ENCODE peak calls at places on chromosome 13, in nine cellular contexts. One of them, this sample, is unnamed. For H3K4me1 and H3K36me3, the result is how much of the 10 kb centered on the place peaks cover.

GRCh38 chr13:21022694-21023325 is 38.6 kb downstream of the LATS2 start:
- DNase-seq in pancreas: no peak
- DNase-seq in neural progenitor cell: peak
- DNase-seq in sigmoid colon: peak
- DNase-seq in PC-3: no peak
- DNase-seq in left ventricle myocardium inferior: no peak
- DNase-seq in left lung: no peak
- DNase-seq in RWPE2: no peak
- DNase-seq in CD8-positive, alpha-beta T cell: no peak
- DNase-seq in this sample: no peak

GRCh38 chr13:31361673-31362072 is 161.9 kb downstream of the B3GLCT start:
- DNase-seq in pancreas: no peak
- DNase-seq in neural progenitor cell: no peak
- DNase-seq in sigmoid colon: no peak
- DNase-seq in PC-3: no peak
- DNase-seq in left ventricle myocardium inferior: no peak
- DNase-seq in left lung: no peak
- DNase-seq in RWPE2: no peak
- DNase-seq in CD8-positive, alpha-beta T cell: no peak
- DNase-seq in this sample: no peak

GRCh38 chr13:34085199-34085598 is 267.2 kb downstream of the RFC3 start:
- DNase-seq in pancreas: no peak
- DNase-seq in neural progenitor cell: no peak
- DNase-seq in sigmoid colon: no peak
- DNase-seq in PC-3: no peak
- DNase-seq in left ventricle myocardium inferior: no peak
- DNase-seq in left lung: no peak
- DNase-seq in RWPE2: no peak
- DNase-seq in CD8-positive, alpha-beta T cell: no peak
- DNase-seq in this sample: no peak

GRCh38 chr13:56558698-56559320 is 581.9 kb upstream of the PRR20A start:
- DNase-seq in pancreas: no peak
- DNase-seq in neural progenitor cell: no peak
- DNase-seq in sigmoid colon: no peak
- DNase-seq in PC-3: peak
- DNase-seq in left ventricle myocardium inferior: no peak
- DNase-seq in left lung: no peak
- DNase-seq in RWPE2: no peak
- DNase-seq in CD8-positive, alpha-beta T cell: no peak
- DNase-seq in this sample: no peak

GRCh38 chr13:113845723-113846638 is 17.9 kb downstream of the GAS6 start:
- DNase-seq in pancreas: no peak
- DNase-seq in neural progenitor cell: no peak
- DNase-seq in sigmoid colon: no peak
- DNase-seq in PC-3: no peak
- DNase-seq in left ventricle myocardium inferior: no peak
- DNase-seq in left lung: no peak
- DNase-seq in RWPE2: peak
- DNase-seq in CD8-positive, alpha-beta T cell: no peak
- DNase-seq in this sample: no peak

GRCh38 chr13:33279898-33280549 is 5.5 kb downstream of the STARD13 start:
- DNase-seq in pancreas: no peak
- DNase-seq in neural progenitor cell: no peak
- DNase-seq in sigmoid colon: no peak
- DNase-seq in PC-3: peak
- DNase-seq in left ventricle myocardium inferior: no peak
- DNase-seq in left lung: no peak
- DNase-seq in RWPE2: peak
- DNase-seq in CD8-positive, alpha-beta T cell: no peak
- DNase-seq in this sample: no peak

GRCh38 chr13:51180853-51181511 is 41.2 kb upstream of the FAM124A start:
- DNase-seq in pancreas: no peak
- DNase-seq in neural progenitor cell: no peak
- DNase-seq in sigmoid colon: no peak
- DNase-seq in PC-3: no peak
- DNase-seq in left ventricle myocardium inferior: no peak
- DNase-seq in left lung: no peak
- DNase-seq in RWPE2: no peak
- DNase-seq in CD8-positive, alpha-beta T cell: no peak
- DNase-seq in this sample: no peak

GRCh38 chr13:95784161-95784880 is 107.4 kb downstream of the DNAJC3 start:
- DNase-seq in pancreas: no peak
- DNase-seq in neural progenitor cell: no peak
- DNase-seq in sigmoid colon: no peak
- DNase-seq in PC-3: peak
- DNase-seq in left ventricle myocardium inferior: no peak
- DNase-seq in left lung: no peak
- DNase-seq in RWPE2: no peak
- DNase-seq in CD8-positive, alpha-beta T cell: no peak
- DNase-seq in this sample: no peak

GRCh38 chr13:103799028-103799427 is 732.8 kb upstream of the SLC10A2 start:
- DNase-seq in pancreas: no peak
- DNase-seq in neural progenitor cell: no peak
- DNase-seq in sigmoid colon: no peak
- DNase-seq in PC-3: peak
- DNase-seq in left ventricle myocardium inferior: no peak
- DNase-seq in left lung: no peak
- DNase-seq in RWPE2: no peak
- DNase-seq in CD8-positive, alpha-beta T cell: no peak
- DNase-seq in this sample: no peak

GRCh38 chr13:45374917-45375316 is 33.9 kb upstream of the TPT1 start:
- DNase-seq in pancreas: no peak
- DNase-seq in neural progenitor cell: no peak
- DNase-seq in sigmoid colon: no peak
- DNase-seq in PC-3: no peak
- DNase-seq in left ventricle myocardium inferior: no peak
- DNase-seq in left lung: no peak
- DNase-seq in RWPE2: no peak
- DNase-seq in CD8-positive, alpha-beta T cell: no peak
- DNase-seq in this sample: no peak

GRCh38 chr13:111467111-111467890 is 146.9 kb downstream of the TEX29 start:
- DNase-seq in pancreas: no peak
- DNase-seq in neural progenitor cell: no peak
- DNase-seq in sigmoid colon: no peak
- DNase-seq in PC-3: no peak
- DNase-seq in left ventricle myocardium inferior: no peak
- DNase-seq in left lung: no peak
- DNase-seq in RWPE2: no peak
- DNase-seq in CD8-positive, alpha-beta T cell: no peak
- DNase-seq in this sample: peak

GRCh38 chr13:45370922-45371406 is 30.0 kb upstream of the TPT1 start:
- DNase-seq in pancreas: peak
- DNase-seq in neural progenitor cell: peak
- DNase-seq in sigmoid colon: peak
- DNase-seq in PC-3: peak
- DNase-seq in left ventricle myocardium inferior: peak
- DNase-seq in left lung: peak
- DNase-seq in RWPE2: no peak
- DNase-seq in CD8-positive, alpha-beta T cell: peak
- DNase-seq in this sample: peak

GRCh38 chr13:29569253-29570057 is 26.0 kb downstream of the SLC7A1 start:
- DNase-seq in pancreas: peak
- DNase-seq in neural progenitor cell: no peak
- DNase-seq in sigmoid colon: no peak
- DNase-seq in PC-3: no peak
- DNase-seq in left ventricle myocardium inferior: no peak
- DNase-seq in left lung: no peak
- DNase-seq in RWPE2: no peak
- DNase-seq in CD8-positive, alpha-beta T cell: no peak
- DNase-seq in this sample: no peak

GRCh38 chr13:74132768-74133656 is 1.2 kb downstream of the KLF12 start:
- DNase-seq in pancreas: peak
- DNase-seq in neural progenitor cell: peak
- DNase-seq in sigmoid colon: peak
- DNase-seq in PC-3: no peak
- DNase-seq in left ventricle myocardium inferior: peak
- DNase-seq in left lung: peak
- DNase-seq in RWPE2: no peak
- DNase-seq in CD8-positive, alpha-beta T cell: peak
- DNase-seq in this sample: no peak

GRCh38 chr13:27824121-27824520 is 31.8 kb downstream of the GSX1 start:
- DNase-seq in pancreas: no peak
- DNase-seq in neural progenitor cell: no peak
- DNase-seq in sigmoid colon: no peak
- DNase-seq in PC-3: no peak
- DNase-seq in left ventricle myocardium inferior: no peak
- DNase-seq in left lung: no peak
- DNase-seq in RWPE2: no peak
- DNase-seq in CD8-positive, alpha-beta T cell: no peak
- DNase-seq in this sample: no peak

GRCh38 chr13:37640499-37640898 is 41.9 kb upstream of the POSTN start:
- DNase-seq in pancreas: no peak
- DNase-seq in neural progenitor cell: peak
- DNase-seq in sigmoid colon: no peak
- DNase-seq in PC-3: peak
- DNase-seq in left ventricle myocardium inferior: no peak
- DNase-seq in left lung: no peak
- DNase-seq in RWPE2: no peak
- DNase-seq in CD8-positive, alpha-beta T cell: no peak
- DNase-seq in this sample: no peak

DNA sequence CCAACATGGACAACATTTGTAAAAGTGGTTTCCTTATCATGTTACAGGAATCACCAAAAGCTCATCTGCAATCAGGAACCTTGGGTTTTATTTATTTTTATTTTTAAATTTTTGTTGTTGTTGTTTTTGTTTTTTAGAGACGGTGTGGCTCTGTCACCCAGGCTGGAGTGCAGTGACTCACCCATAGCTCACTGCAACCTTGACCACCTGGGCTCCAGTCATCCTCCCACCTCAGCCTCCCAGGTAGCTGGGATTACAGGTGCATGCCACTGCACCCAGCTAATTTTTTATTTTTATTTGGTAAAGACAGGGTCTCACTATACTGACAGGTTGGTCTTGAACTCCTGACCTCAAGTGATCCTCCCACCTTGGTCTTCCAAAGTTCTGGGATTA is 13.6 kb upstream of the SERP2 start:
- DNase-seq in pancreas: no peak
- DNase-seq in neural progenitor cell: no peak
- DNase-seq in sigmoid colon: no peak
- DNase-seq in PC-3: peak
- DNase-seq in left ventricle myocardium inferior: no peak
- DNase-seq in left lung: no peak
- DNase-seq in RWPE2: no peak
- DNase-seq in CD8-positive, alpha-beta T cell: no peak
- DNase-seq in this sample: no peak
- H3K4me1 ChIP-seq in pancreas: under half
- H3K4me1 ChIP-seq in neural progenitor cell: under half
- H3K4me1 ChIP-seq in sigmoid colon: under half
- H3K4me1 ChIP-seq in PC-3: under half
- H3K4me1 ChIP-seq in left ventricle myocardium inferior: under half
- H3K4me1 ChIP-seq in left lung: under half
- H3K4me1 ChIP-seq in RWPE2: under half
- H3K4me1 ChIP-seq in CD8-positive, alpha-beta T cell: under half
- H3K4me1 ChIP-seq in this sample: under half

DNA sequence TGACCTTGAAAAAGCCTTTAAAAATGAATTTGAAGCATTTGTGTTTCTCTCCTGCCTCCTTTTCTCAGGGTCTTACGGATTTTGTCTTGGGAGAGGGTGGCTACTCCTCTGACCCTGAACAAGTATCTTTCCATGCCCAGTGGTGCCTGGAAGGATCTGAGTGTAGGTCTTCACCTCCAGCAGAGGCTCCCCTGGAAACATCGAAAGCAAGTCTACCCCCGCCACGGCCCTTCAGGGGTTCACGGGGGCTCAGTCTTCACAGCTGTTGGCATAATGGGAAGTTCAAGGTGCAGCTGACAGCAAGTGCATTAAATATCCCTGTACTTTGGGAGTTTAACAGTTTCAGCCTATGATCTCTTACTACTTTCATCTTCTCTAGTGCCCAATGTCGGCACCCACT is 42.7 kb upstream of the SLC15A1 start:
- DNase-seq in pancreas: no peak
- DNase-seq in neural progenitor cell: no peak
- DNase-seq in sigmoid colon: no peak
- DNase-seq in PC-3: no peak
- DNase-seq in left ventricle myocardium inferior: no peak
- DNase-seq in left lung: no peak
- DNase-seq in RWPE2: no peak
- DNase-seq in CD8-positive, alpha-beta T cell: no peak
- DNase-seq in this sample: no peak
- H3K36me3 ChIP-seq in pancreas: under half
- H3K36me3 ChIP-seq in neural progenitor cell: under half
- H3K36me3 ChIP-seq in sigmoid colon: half or more
- H3K36me3 ChIP-seq in PC-3: under half
- H3K36me3 ChIP-seq in left ventricle myocardium inferior: half or more
- H3K36me3 ChIP-seq in left lung: half or more
- H3K36me3 ChIP-seq in RWPE2: under half
- H3K36me3 ChIP-seq in CD8-positive, alpha-beta T cell: under half
- H3K36me3 ChIP-seq in this sample: under half

GRCh38 chr13:61415749-61416148 is at the start of gene PCDH20:
- DNase-seq in pancreas: no peak
- DNase-seq in neural progenitor cell: no peak
- DNase-seq in sigmoid colon: no peak
- DNase-seq in PC-3: no peak
- DNase-seq in left ventricle myocardium inferior: no peak
- DNase-seq in left lung: no peak
- DNase-seq in RWPE2: no peak
- DNase-seq in CD8-positive, alpha-beta T cell: no peak
- DNase-seq in this sample: no peak
- H3K4me3 ChIP-seq in pancreas: peak
- H3K4me3 ChIP-seq in neural progenitor cell: peak
- H3K4me3 ChIP-seq in sigmoid colon: peak
- H3K4me3 ChIP-seq in PC-3: peak
- H3K4me3 ChIP-seq in left ventricle myocardium inferior: peak
- H3K4me3 ChIP-seq in left lung: peak
- H3K4me3 ChIP-seq in RWPE2: peak
- H3K4me3 ChIP-seq in CD8-positive, alpha-beta T cell: no peak
- H3K4me3 ChIP-seq in this sample: peak

GRCh38 chr13:40599722-40600121 is 66.7 kb downstream of the FOXO1 start:
- DNase-seq in pancreas: no peak
- DNase-seq in neural progenitor cell: no peak
- DNase-seq in sigmoid colon: no peak
- DNase-seq in PC-3: no peak
- DNase-seq in left ventricle myocardium inferior: no peak
- DNase-seq in left lung: no peak
- DNase-seq in RWPE2: no peak
- DNase-seq in CD8-positive, alpha-beta T cell: no peak
- DNase-seq in this sample: no peak
- H3K4me1 ChIP-seq in pancreas: under half
- H3K4me1 ChIP-seq in neural progenitor cell: under half
- H3K4me1 ChIP-seq in sigmoid colon: half or more
- H3K4me1 ChIP-seq in PC-3: under half
- H3K4me1 ChIP-seq in left ventricle myocardium inferior: half or more
- H3K4me1 ChIP-seq in left lung: under half
- H3K4me1 ChIP-seq in RWPE2: under half
- H3K4me1 ChIP-seq in CD8-positive, alpha-beta T cell: half or more
- H3K4me1 ChIP-seq in this sample: under half

DNA sequence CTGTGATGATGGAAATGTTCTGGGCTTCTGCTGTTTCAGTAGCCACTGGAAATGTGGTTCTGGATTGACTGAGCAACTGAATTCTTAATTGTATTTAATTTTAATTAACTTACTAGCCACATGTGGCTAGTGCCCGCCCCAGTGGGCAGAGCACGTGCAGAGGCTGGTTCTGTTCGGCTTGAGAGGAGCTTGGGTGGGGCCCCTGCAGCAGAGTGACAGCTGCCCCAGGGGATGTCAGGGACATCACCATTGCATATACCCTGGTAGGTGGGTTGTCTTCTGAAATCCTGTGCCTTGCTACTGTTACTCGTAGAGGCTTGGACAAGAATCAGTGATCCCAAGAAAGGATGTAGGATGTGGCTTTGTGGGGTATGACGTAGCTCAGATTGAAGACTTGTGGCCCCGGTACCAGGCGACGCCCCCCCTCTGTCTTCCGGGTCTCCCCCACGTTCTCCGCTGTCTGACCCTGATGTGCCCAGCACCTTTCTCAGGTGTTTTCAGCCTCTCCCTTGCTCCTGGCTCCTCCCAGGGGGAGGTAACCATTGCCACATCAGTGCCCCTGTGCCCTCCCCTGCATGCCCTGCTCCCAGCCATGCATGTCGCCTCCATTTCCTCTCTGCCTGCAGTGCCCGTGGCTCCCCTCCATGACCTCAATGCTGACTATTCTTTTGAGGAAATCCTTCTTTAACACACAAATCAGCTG is 102.6 kb upstream of the RNF113B start:
- DNase-seq in pancreas: no peak
- DNase-seq in neural progenitor cell: no peak
- DNase-seq in sigmoid colon: no peak
- DNase-seq in PC-3: no peak
- DNase-seq in left ventricle myocardium inferior: no peak
- DNase-seq in left lung: no peak
- DNase-seq in RWPE2: no peak
- DNase-seq in CD8-positive, alpha-beta T cell: no peak
- DNase-seq in this sample: no peak
- H3K36me3 ChIP-seq in pancreas: under half
- H3K36me3 ChIP-seq in neural progenitor cell: under half
- H3K36me3 ChIP-seq in sigmoid colon: under half
- H3K36me3 ChIP-seq in PC-3: under half
- H3K36me3 ChIP-seq in left ventricle myocardium inferior: under half
- H3K36me3 ChIP-seq in left lung: under half
- H3K36me3 ChIP-seq in RWPE2: under half
- H3K36me3 ChIP-seq in CD8-positive, alpha-beta T cell: under half
- H3K36me3 ChIP-seq in this sample: under half